ENCODE peak calls at places on chromosome 3, in five cellular contexts. R is smooth muscle cell of the brain vasculature; V is caudate nucleus; U is activated CD8-positive, alpha-beta memory T cell treated with anti-CD3 and anti-CD28 coated beads for 24 hours; C is astrocyte of the spinal cord. A is an unnamed sample.

GRCh38 chr3:15861163-15861562 is 63.4 kb upstream of the ANKRD28 start:
- DNase-seq in R (no peak), V (no peak), U (no peak), C (no peak), A (no peak)

GRCh38 chr3:176190755-176191154 is 1006.5 kb downstream of the TBL1XR1 start:
- DNase-seq in R (no peak), V (no peak), U (no peak), C (no peak), A (no peak)

GRCh38 chr3:82643948-82644347 is 882.5 kb upstream of the GBE1 start:
- DNase-seq in R (no peak), V (no peak), U (no peak), C (no peak), A (no peak)

GRCh38 chr3:56154297-56154696 is 314.0 kb downstream of the ERC2 start:
- DNase-seq in R (no peak), V (no peak), U (no peak), C (peak), A (no peak)

GRCh38 chr3:112769624-112770023 is 77.0 kb downstream of the CD200R1L start:
- DNase-seq in R (no peak), V (no peak), U (no peak), C (no peak), A (no peak)

GRCh38 chr3:94716326-94717018 is 653.6 kb downstream of the NSUN3 start:
- DNase-seq in R (no peak), V (no peak), U (no peak), C (no peak), A (no peak)

GRCh38 chr3:140187648-140188221 is 252.8 kb downstream of the CLSTN2 start:
- DNase-seq in R (no peak), V (no peak), U (no peak), C (no peak), A (no peak)

GRCh38 chr3:46109635-46110005 is 82.3 kb upstream of the XCR1 start:
- DNase-seq in R (no peak), V (no peak), U (peak), C (no peak), A (no peak)

GRCh38 chr3:9826815-9827574 is 16.8 kb downstream of the RPUSD3 start:
- DNase-seq in R (no peak), V (no peak), U (no peak), C (no peak), A (no peak)

GRCh38 chr3:97161169-97161568 is 346.8 kb downstream of the EPHA6 start:
- DNase-seq in R (no peak), V (no peak), U (no peak), C (no peak), A (no peak)

GRCh38 chr3:118927449-118927848 is 107.2 kb downstream of the IGSF11 start:
- DNase-seq in R (no peak), V (no peak), U (no peak), C (no peak), A (no peak)

GRCh38 chr3:132709761-132710160 is 12.4 kb downstream of the NPHP3 start:
- DNase-seq in R (no peak), V (no peak), U (no peak), C (no peak), A (no peak)

GRCh38 chr3:167978071-167978470 is 117.7 kb downstream of the GOLIM4 start:
- DNase-seq in R (no peak), V (no peak), U (no peak), C (peak), A (no peak)

GRCh38 chr3:17231537-17232261 is 346.9 kb downstream of the PLCL2 start:
- DNase-seq in R (no peak), V (no peak), U (no peak), C (no peak), A (no peak)

GRCh38 chr3:72234394-72234793 is 449.4 kb upstream of the PROK2 start:
- DNase-seq in R (no peak), V (no peak), U (no peak), C (peak), A (no peak)

GRCh38 chr3:82137050-82137449 is 375.6 kb upstream of the GBE1 start:
- DNase-seq in R (no peak), V (no peak), U (no peak), C (no peak), A (no peak)

GRCh38 chr3:30319713-30320112 is 286.7 kb upstream of the TGFBR2 start:
- DNase-seq in R (no peak), V (no peak), U (peak), C (peak), A (no peak)

GRCh38 chr3:72042397-72043211 is 257.7 kb upstream of the PROK2 start:
- DNase-seq in R (no peak), V (no peak), U (no peak), C (peak), A (no peak)

GRCh38 chr3:94862703-94863102 is 799.8 kb downstream of the NSUN3 start:
- DNase-seq in R (no peak), V (no peak), U (no peak), C (peak), A (no peak)

GRCh38 chr3:34634939-34635338 is 836.5 kb downstream of the PDCD6IP start:
- DNase-seq in R (no peak), V (no peak), U (no peak), C (no peak), A (no peak)

GRCh38 chr3:50165388-50166308 is 10.5 kb downstream of the SEMA3F start:
- DNase-seq in R (no peak), V (peak), U (no peak), C (peak), A (no peak)

GRCh38 chr3:16243706-16244490 is 20.8 kb downstream of the DPH3 start:
- DNase-seq in R (no peak), V (no peak), U (no peak), C (peak), A (no peak)

GRCh38 chr3:16516695-16517481 is 3.4 kb upstream of the RFTN1 start:
- DNase-seq in R (peak), V (peak), U (no peak), C (peak), A (peak)

GRCh38 chr3:25910997-25911396 is 121.1 kb downstream of the OXSM start:
- DNase-seq in R (no peak), V (peak), U (peak), C (peak), A (peak)

GRCh38 chr3:48417529-48418108 is 12.3 kb downstream of the PLXNB1 start:
- DNase-seq in R (no peak), V (no peak), U (no peak), C (no peak), A (no peak)

GRCh38 chr3:37466660-37467359 is 292.4 kb upstream of the LRRFIP2 start:
- DNase-seq in R (no peak), V (no peak), U (no peak), C (no peak), A (no peak)

GRCh38 chr3:183449791-183450190 is 21.4 kb upstream of the MCF2L2 start:
- DNase-seq in R (no peak), V (no peak), U (no peak), C (no peak), A (no peak)

GRCh38 chr3:194631696-194632095 is 1.5 kb downstream of the TMEM44 start:
- DNase-seq in R (no peak), V (no peak), U (no peak), C (no peak), A (no peak)

GRCh38 chr3:64594129-64594528 is 93.7 kb downstream of the ADAMTS9 start:
- DNase-seq in R (no peak), V (no peak), U (no peak), C (no peak), A (no peak)

GRCh38 chr3:185175370-185175987 is 22.6 kb upstream of the C3orf70 start:
- DNase-seq in R (no peak), V (peak), U (no peak), C (peak), A (peak)

GRCh38 chr3:119350114-119350513 is 55.9 kb downstream of the ARHGAP31 start:
- DNase-seq in R (no peak), V (no peak), U (no peak), C (no peak), A (no peak)

GRCh38 chr3:49807427-49808114 is 4.5 kb downstream of the INKA1 start:
- DNase-seq in R (no peak), V (no peak), U (no peak), C (no peak), A (peak)

GRCh38 chr3:49813497-49814174 is at the start of gene UBA7:
- DNase-seq in R (no peak), V (no peak), U (peak), C (peak), A (no peak)

GRCh38 chr3:49166752-49167556 is 823 bp upstream of the CCDC71 start:
- DNase-seq in R (no peak), V (no peak), U (no peak), C (no peak), A (no peak)

A was measured in nephron progenitor cell.